ENCODE peak calls at places on chromosomes 3 and 15, in four cellular contexts. One of them, this sample, is unnamed.

GRCh38 chr15:67823371-67824156 is 1.7 kb upstream of the SKOR1 start:
- DNase-seq in GM10248: no peak
- DNase-seq in cardiac muscle cell: no peak
- DNase-seq in NCI-H2029: no peak
- DNase-seq in this sample: peak; percentile 12

GRCh38 chr3:193049901-193050300 is 132.2 kb upstream of the MB21D2 start:
- DNase-seq in cardiac muscle cell: no peak
- DNase-seq in GM10248: no peak
- DNase-seq in NCI-H2029: no peak
- DNase-seq in this sample: no peak

GRCh38 chr3:50155891-50156290 is 767 bp downstream of the SEMA3F start:
- DNase-seq in GM10248: no peak
- DNase-seq in cardiac muscle cell: no peak
- DNase-seq in NCI-H2029: no peak
- DNase-seq in this sample: no peak

GRCh38 chr15:39555885-39556284 is 25.0 kb upstream of the THBS1 start:
- DNase-seq in NCI-H2029: no peak
- DNase-seq in GM10248: no peak
- DNase-seq in cardiac muscle cell: no peak
- DNase-seq in this sample: no peak

GRCh38 chr3:69094467-69095205 is 9.9 kb downstream of the ARL6IP5 start:
- DNase-seq in GM10248: no peak
- DNase-seq in cardiac muscle cell: no peak
- DNase-seq in NCI-H2029: no peak
- DNase-seq in this sample: no peak

GRCh38 chr3:13569641-13570390 is 20.9 kb downstream of the FBLN2 start:
- DNase-seq in NCI-H2029: no peak
- DNase-seq in GM10248: no peak
- DNase-seq in cardiac muscle cell: no peak
- DNase-seq in this sample: no peak

GRCh38 chr3:168659015-168659414 is 563.3 kb upstream of the GOLIM4 start:
- DNase-seq in cardiac muscle cell: no peak
- DNase-seq in NCI-H2029: no peak
- DNase-seq in GM10248: no peak
- DNase-seq in this sample: no peak

GRCh38 chr15:80233511-80234080 is 18.4 kb downstream of the CTXND1 start:
- DNase-seq in NCI-H2029: no peak
- DNase-seq in cardiac muscle cell: no peak
- DNase-seq in GM10248: no peak
- DNase-seq in this sample: no peak

GRCh38 chr15:83210619-83211018 is 3.0 kb upstream of the HDGFL3 start:
- DNase-seq in GM10248: no peak
- DNase-seq in NCI-H2029: no peak
- DNase-seq in cardiac muscle cell: peak; percentile 0
- DNase-seq in this sample: peak; percentile 50

GRCh38 chr3:151976211-151977050 is 103.0 kb downstream of the SUCNR1 start:
- DNase-seq in NCI-H2029: no peak
- DNase-seq in GM10248: no peak
- DNase-seq in cardiac muscle cell: no peak
- DNase-seq in this sample: no peak

GRCh38 chr3:26847675-26848074 is 225.1 kb downstream of the LRRC3B start:
- DNase-seq in GM10248: no peak
- DNase-seq in cardiac muscle cell: no peak
- DNase-seq in NCI-H2029: no peak
- DNase-seq in this sample: no peak

GRCh38 chr15:23497710-23498111 is 50.7 kb upstream of the GOLGA6L2 start:
- DNase-seq in GM10248: no peak
- DNase-seq in NCI-H2029: no peak
- DNase-seq in cardiac muscle cell: peak; percentile 14
- DNase-seq in this sample: no peak

GRCh38 chr3:194046995-194047681 is 88.8 kb upstream of the HES1 start:
- DNase-seq in GM10248: no peak
- DNase-seq in cardiac muscle cell: peak; percentile 47
- DNase-seq in NCI-H2029: peak; percentile 80
- DNase-seq in this sample: peak; percentile 69

GRCh38 chr3:141901914-141902313 is 25.5 kb downstream of the ATP1B3 start:
- DNase-seq in cardiac muscle cell: no peak
- DNase-seq in GM10248: peak; percentile 15
- DNase-seq in NCI-H2029: no peak
- DNase-seq in this sample: no peak

GRCh38 chr15:73051402-73051810 is 857 bp upstream of the NEO1 start:
- DNase-seq in GM10248: no peak
- DNase-seq in NCI-H2029: no peak
- DNase-seq in cardiac muscle cell: no peak
- DNase-seq in this sample: no peak

GRCh38 chr15:75801859-75802593 is 41.2 kb upstream of the UBE2Q2 start:
- DNase-seq in GM10248: peak; percentile 89
- DNase-seq in cardiac muscle cell: peak; percentile 90
- DNase-seq in NCI-H2029: no peak
- DNase-seq in this sample: peak; percentile 80

GRCh38 chr3:154023148-154023547 is 98.0 kb upstream of the ARHGEF26 start:
- DNase-seq in GM10248: no peak
- DNase-seq in cardiac muscle cell: no peak
- DNase-seq in NCI-H2029: no peak
- DNase-seq in this sample: no peak

GRCh38 chr3:87968668-87969067 is 90.1 kb downstream of the CGGBP1 start:
- DNase-seq in NCI-H2029: no peak
- DNase-seq in GM10248: no peak
- DNase-seq in cardiac muscle cell: no peak
- DNase-seq in this sample: no peak

GRCh38 chr3:42116466-42116865 is 25.3 kb downstream of the TRAK1 start:
- DNase-seq in NCI-H2029: no peak
- DNase-seq in GM10248: no peak
- DNase-seq in cardiac muscle cell: no peak
- DNase-seq in this sample: no peak

GRCh38 chr3:114709102-114709501 is 415.3 kb downstream of the TIGIT start:
- DNase-seq in cardiac muscle cell: no peak
- DNase-seq in NCI-H2029: no peak
- DNase-seq in GM10248: peak; percentile 10
- DNase-seq in this sample: no peak

GRCh38 chr3:141920701-141921100 is 44.3 kb downstream of the ATP1B3 start:
- DNase-seq in NCI-H2029: no peak
- DNase-seq in GM10248: no peak
- DNase-seq in cardiac muscle cell: no peak
- DNase-seq in this sample: no peak

GRCh38 chr15:28873585-28874139 is 12.1 kb upstream of the APBA2 start:
- DNase-seq in GM10248: no peak
- DNase-seq in NCI-H2029: no peak
- DNase-seq in cardiac muscle cell: no peak
- DNase-seq in this sample: no peak

GRCh38 chr15:90959894-90960293 is 5.2 kb downstream of the RCCD1 start:
- DNase-seq in GM10248: no peak
- DNase-seq in cardiac muscle cell: no peak
- DNase-seq in NCI-H2029: no peak
- DNase-seq in this sample: no peak

GRCh38 chr15:99113547-99114271 is 8.8 kb downstream of the SYNM start:
- DNase-seq in NCI-H2029: no peak
- DNase-seq in GM10248: no peak
- DNase-seq in cardiac muscle cell: no peak
- DNase-seq in this sample: no peak